ENCODE peak calls at places on chromosome 16, in seven cellular contexts. Y, O, G, P, X, K and W are unnamed samples.

GRCh38 chr16:64952177-64952576 is 169.7 kb downstream of the CDH11 start:
- DNase-seq in Y (no peak), O (no peak), G (no peak), P (no peak), X (no peak), K (peak), W (no peak)

GRCh38 chr16:13936596-13937081 is 16.7 kb downstream of the ERCC4 start:
- DNase-seq in Y (peak), O (no peak), G (no peak), P (peak), X (no peak), K (peak), W (no peak)

GRCh38 chr16:19393226-19394074 is 24.2 kb upstream of the TMC5 start:
- DNase-seq in Y (no peak), O (no peak), G (peak), P (no peak), X (no peak), K (peak), W (no peak)

GRCh38 chr16:66388350-66389139 is 22.1 kb downstream of the CDH5 start:
- DNase-seq in Y (no peak), O (no peak), G (no peak), P (no peak), X (no peak), K (no peak), W (no peak)

GRCh38 chr16:29645699-29646187 is 17.3 kb upstream of the SPN start:
- DNase-seq in Y (peak), O (no peak), G (peak), P (no peak), X (peak), K (no peak), W (no peak)

GRCh38 chr16:4734730-4735575 is 616 bp downstream of the DNAAF8 start:
- DNase-seq in Y (peak), O (peak), G (peak), P (peak), X (peak), K (peak), W (peak)

GRCh38 chr16:67150833-67151396 is at the start of gene B3GNT9:
- DNase-seq in Y (peak), O (no peak), G (peak), P (peak), X (no peak), K (peak), W (no peak)

GRCh38 chr16:1127971-1128715 is 24.8 kb upstream of the CACNA1H start:
- DNase-seq in Y (no peak), O (no peak), G (no peak), P (no peak), X (no peak), K (no peak), W (no peak)

GRCh38 chr16:4261557-4262172 is 11.2 kb downstream of the TFAP4 start:
- DNase-seq in Y (no peak), O (peak), G (peak), P (no peak), X (no peak), K (peak), W (peak)

GRCh38 chr16:8665529-8665928 is 8.9 kb upstream of the ABAT start:
- DNase-seq in Y (no peak), O (no peak), G (no peak), P (no peak), X (no peak), K (no peak), W (no peak)

GRCh38 chr16:84899414-84899813 is 79.6 kb downstream of the CRISPLD2 start:
- DNase-seq in Y (no peak), O (no peak), G (no peak), P (peak), X (no peak), K (no peak), W (no peak)

GRCh38 chr16:89357460-89357859 is 132.9 kb downstream of the ANKRD11 start:
- DNase-seq in Y (no peak), O (no peak), G (no peak), P (no peak), X (no peak), K (no peak), W (no peak)

GRCh38 chr16:2500937-2501750 is 12.6 kb upstream of the ATP6V0C start:
- DNase-seq in Y (peak), O (peak), G (peak), P (peak), X (peak), K (peak), W (peak)

GRCh38 chr16:88779406-88780099 is 5.5 kb downstream of the PIEZO1 start:
- DNase-seq in Y (no peak), O (peak), G (no peak), P (no peak), X (no peak), K (no peak), W (no peak)

GRCh38 chr16:89502319-89502843 is 5.8 kb upstream of the SPG7 start:
- DNase-seq in Y (peak), O (no peak), G (peak), P (peak), X (no peak), K (no peak), W (peak)

GRCh38 chr16:85291302-85292148 is 179.3 kb upstream of the CIBAR2 start:
- DNase-seq in Y (peak), O (no peak), G (peak), P (no peak), X (no peak), K (no peak), W (peak)

GRCh38 chr16:48284772-48285409 is 37.6 kb upstream of the ABCC11 start:
- DNase-seq in Y (no peak), O (no peak), G (no peak), P (no peak), X (peak), K (no peak), W (no peak)

GRCh38 chr16:12341423-12341822 is 364.9 kb downstream of the SNX29 start:
- DNase-seq in Y (peak), O (no peak), G (no peak), P (no peak), X (no peak), K (peak), W (no peak)

GRCh38 chr16:361872-362701 is 8.3 kb downstream of the MRPL28 start:
- DNase-seq in Y (peak), O (peak), G (peak), P (peak), X (peak), K (peak), W (peak)

GRCh38 chr16:56068816-56069215 is 122.5 kb upstream of the GNAO1 start:
- DNase-seq in Y (no peak), O (no peak), G (no peak), P (peak), X (no peak), K (no peak), W (no peak)

GRCh38 chr16:85274501-85274900 is 162.2 kb upstream of the CIBAR2 start:
- DNase-seq in Y (no peak), O (no peak), G (no peak), P (no peak), X (no peak), K (no peak), W (no peak)

GRCh38 chr16:57175896-57176295 is 9.9 kb downstream of the PSME3IP1 start:
- DNase-seq in Y (no peak), O (no peak), G (no peak), P (no peak), X (no peak), K (no peak), W (no peak)

GRCh38 chr16:31005350-31006085 is 4.9 kb downstream of the STX1B start:
- DNase-seq in Y (no peak), O (no peak), G (no peak), P (no peak), X (no peak), K (peak), W (no peak)

GRCh38 chr16:70770968-70771552 is 29.9 kb downstream of the VAC14 start:
- DNase-seq in Y (peak), O (no peak), G (peak), P (peak), X (peak), K (peak), W (peak)

GRCh38 chr16:73483076-73483791 is 435.3 kb upstream of the ZFHX3 start:
- DNase-seq in Y (no peak), O (no peak), G (no peak), P (no peak), X (no peak), K (no peak), W (no peak)

GRCh38 chr16:81106826-81107503 is 10.8 kb upstream of the GCSH start:
- DNase-seq in Y (no peak), O (no peak), G (no peak), P (no peak), X (no peak), K (no peak), W (no peak)

GRCh38 chr16:65024649-65025243 is 97.1 kb downstream of the CDH11 start:
- DNase-seq in Y (no peak), O (no peak), G (no peak), P (no peak), X (no peak), K (peak), W (no peak)

GRCh38 chr16:84574191-84574590 is 43.7 kb downstream of the COTL1 start:
- DNase-seq in Y (no peak), O (no peak), G (no peak), P (no peak), X (no peak), K (no peak), W (no peak)

GRCh38 chr16:80197790-80198201 is 343.0 kb upstream of the DYNLRB2 start:
- DNase-seq in Y (peak), O (no peak), G (no peak), P (peak), X (no peak), K (peak), W (no peak)

GRCh38 chr16:88533381-88533831 is 36.8 kb upstream of the ZC3H18 start:
- DNase-seq in Y (no peak), O (no peak), G (no peak), P (peak), X (no peak), K (peak), W (no peak)

GRCh38 chr16:67459858-67460144 is 21.2 kb downstream of the ATP6V0D1 start:
- DNase-seq in Y (no peak), O (no peak), G (no peak), P (no peak), X (no peak), K (no peak), W (no peak)

GRCh38 chr16:48082516-48082915 is 73.3 kb downstream of the ABCC12 start:
- DNase-seq in Y (no peak), O (no peak), G (no peak), P (no peak), X (no peak), K (peak), W (no peak)

GRCh38 chr16:75263963-75264445 is 12.6 kb upstream of the BCAR1 start:
- DNase-seq in Y (peak), O (no peak), G (no peak), P (no peak), X (no peak), K (no peak), W (no peak)

GRCh38 chr16:64225696-64226095 is 896.2 kb downstream of the CDH11 start:
- DNase-seq in Y (no peak), O (no peak), G (no peak), P (no peak), X (no peak), K (peak), W (no peak)

GRCh38 chr16:4103741-4104140 is 12.5 kb downstream of the ADCY9 start:
- DNase-seq in Y (no peak), O (no peak), G (no peak), P (no peak), X (no peak), K (no peak), W (no peak)